ENCODE peak calls at places on chromosomes 5 and 9, in six cellular contexts. S is IMR-90, Y is body of pancreas, R is HCT116, X is right lobe of liver, F is Peyer's patch. C is an unnamed sample.

GRCh38 chr5:143041461-143041860 is 271.3 kb downstream of the ARHGAP26 start:
- DNase-seq in Y (no peak), F (no peak), X (no peak), S (no peak), R (no peak), C (no peak)

GRCh38 chr9:14547245-14548060 is 145.8 kb downstream of the ZDHHC21 start:
- DNase-seq in R (no peak), Y (no peak), S (no peak), X (no peak), F (no peak), C (no peak)

GRCh38 chr5:64680289-64680688 is 10.0 kb upstream of the SHISAL2B start:
- DNase-seq in Y (no peak), S (no peak), F (no peak), R (no peak), X (no peak), C (peak; percentile 2)

GRCh38 chr9:34218452-34218851 is 39.6 kb downstream of the UBAP1 start:
- DNase-seq in S (no peak), R (no peak), X (no peak), Y (no peak), F (no peak), C (no peak)

GRCh38 chr5:68011801-68012200 is 203.8 kb upstream of the PIK3R1 start:
- DNase-seq in Y (no peak), F (no peak), R (no peak), S (no peak), X (no peak), C (no peak)

GRCh38 chr9:118991366-118992285 is 377.6 kb downstream of the BRINP1 start:
- DNase-seq in F (no peak), X (no peak), S (no peak), R (no peak), Y (no peak), C (no peak)

GRCh38 chr9:130833324-130833990 is 1.6 kb upstream of the ABL1 start:
- DNase-seq in S (peak; percentile 78), X (no peak), R (no peak), Y (no peak), F (no peak), C (no peak)

GRCh38 chr9:96073531-96074284 is 198.2 kb downstream of the ERCC6L2 start:
- DNase-seq in S (no peak), Y (peak; percentile 94), F (no peak), X (no peak), R (no peak), C (no peak)

GRCh38 chr9:34124103-34124502 is 2.4 kb downstream of the DCAF12 start:
- DNase-seq in X (no peak), F (no peak), R (no peak), Y (no peak), S (no peak), C (peak; percentile 91)

GRCh38 chr9:94906713-94907112 is 180.2 kb downstream of the AOPEP start:
- DNase-seq in S (no peak), X (no peak), R (no peak), Y (no peak), F (no peak), C (no peak)

GRCh38 chr5:83507431-83507830 is 35.9 kb downstream of the VCAN start:
- DNase-seq in R (no peak), X (no peak), Y (no peak), F (no peak), S (no peak), C (no peak)

GRCh38 chr9:16704489-16705111 is 165.9 kb downstream of the BNC2 start:
- DNase-seq in F (peak; percentile 52), R (no peak), S (peak; percentile 80), Y (peak; percentile 14), X (no peak), C (no peak)

GRCh38 chr5:172573115-172573882 is 67.8 kb upstream of the NEURL1B start:
- DNase-seq in F (no peak), Y (no peak), S (no peak), X (no peak), R (no peak), C (peak; percentile 13)

GRCh38 chr5:56986631-56986957 is 34.7 kb upstream of the MIER3 start:
- DNase-seq in F (no peak), X (no peak), S (no peak), R (no peak), Y (no peak), C (no peak)

GRCh38 chr5:66538531-66538930 is 57.7 kb upstream of the MAST4 start:
- DNase-seq in X (no peak), S (no peak), F (no peak), Y (no peak), R (no peak), C (no peak)

GRCh38 chr9:11206925-11207324 is 594.1 kb upstream of the PTPRD start:
- DNase-seq in F (no peak), X (no peak), S (no peak), Y (no peak), R (no peak), C (no peak)

GRCh38 chr5:17860660-17861315 is 226.5 kb downstream of the TAF11L14 start:
- DNase-seq in S (peak; percentile 32), Y (no peak), R (no peak), F (no peak), X (no peak), C (no peak)

GRCh38 chr9:18405240-18405639 is 68.7 kb upstream of the ADAMTSL1 start:
- DNase-seq in R (no peak), S (no peak), Y (no peak), X (no peak), F (no peak), C (no peak)

GRCh38 chr5:142811840-142812557 is 41.8 kb downstream of the ARHGAP26 start:
- DNase-seq in Y (no peak), R (no peak), X (no peak), F (no peak), S (no peak), C (peak; percentile 42)

GRCh38 chr5:65873181-65873580 is 53.2 kb upstream of the ERBIN start:
- DNase-seq in Y (no peak), X (no peak), S (peak; percentile 42), R (no peak), F (no peak), C (no peak)

GRCh38 chr9:125784286-125785049 is 37.3 kb downstream of the PBX3 start:
- DNase-seq in Y (no peak), F (no peak), X (no peak), R (no peak), S (peak; percentile 13), C (no peak)

GRCh38 chr9:108259917-108260675 is 595.7 kb downstream of the ACTL7B start:
- DNase-seq in F (no peak), Y (no peak), S (no peak), R (no peak), X (no peak), C (no peak)

GRCh38 chr5:176535101-176535654 is 2.0 kb downstream of the RNF44 start:
- DNase-seq in R (no peak), S (peak; percentile 24), X (no peak), Y (peak; percentile 54), F (peak; percentile 80), C (peak; percentile 78)

GRCh38 chr5:176533390-176533789 is 3.8 kb downstream of the RNF44 start:
- DNase-seq in X (peak; percentile 51), F (no peak), S (no peak), R (no peak), Y (peak; percentile 44), C (peak; percentile 91)

GRCh38 chr5:176533894-176534611 is 3.1 kb downstream of the RNF44 start:
- DNase-seq in Y (peak; percentile 83), S (peak; percentile 36), X (peak; percentile 79), R (no peak), F (peak; percentile 78), C (peak; percentile 76)

GRCh38 chr5:176535655-176536131 is 1.5 kb downstream of the RNF44 start:
- DNase-seq in Y (no peak), S (no peak), F (no peak), X (no peak), R (no peak), C (peak; percentile 58)

DNA sequence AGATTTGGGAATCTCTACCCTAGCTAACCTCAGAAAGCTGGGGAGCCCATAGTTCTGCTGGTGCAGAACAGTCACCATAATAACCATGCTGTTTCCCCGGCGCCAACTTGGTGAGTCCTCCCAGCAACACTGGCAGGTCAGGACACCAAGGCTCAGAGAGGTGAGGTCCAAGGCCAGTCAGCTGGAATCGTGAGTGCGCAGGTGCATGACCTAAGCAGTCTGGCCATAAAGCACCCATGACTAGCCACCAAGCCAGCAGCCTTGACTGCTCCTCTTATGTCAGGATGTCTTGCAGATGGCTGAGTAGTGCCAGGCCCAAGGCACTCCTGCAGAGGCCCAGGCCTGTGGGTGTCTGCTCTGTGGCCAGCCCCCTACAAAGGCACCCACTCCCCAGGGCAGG is 2.6 kb downstream of the RNF44 start:
- DNase-seq in S (no peak), Y (no peak), F (peak; percentile 82), R (no peak), X (peak; percentile 65), C (no peak)
- TF ChIP-seq POLR2A in S (no peak), Y (no peak), F (no peak), R (no peak), X (no peak), C (no peak)

GRCh38 chr9:37031902-37032301 is 2.2 kb downstream of the PAX5 start:
- DNase-seq in F (no peak), S (no peak), R (no peak), Y (no peak), X (no peak), C (no peak)
- H3K4me3 ChIP-seq in F (no peak overlapping the region), S (no peak overlapping the region), R (no peak overlapping the region), Y (no peak overlapping the region), X (no peak overlapping the region), C (no peak overlapping the region)

DNA sequence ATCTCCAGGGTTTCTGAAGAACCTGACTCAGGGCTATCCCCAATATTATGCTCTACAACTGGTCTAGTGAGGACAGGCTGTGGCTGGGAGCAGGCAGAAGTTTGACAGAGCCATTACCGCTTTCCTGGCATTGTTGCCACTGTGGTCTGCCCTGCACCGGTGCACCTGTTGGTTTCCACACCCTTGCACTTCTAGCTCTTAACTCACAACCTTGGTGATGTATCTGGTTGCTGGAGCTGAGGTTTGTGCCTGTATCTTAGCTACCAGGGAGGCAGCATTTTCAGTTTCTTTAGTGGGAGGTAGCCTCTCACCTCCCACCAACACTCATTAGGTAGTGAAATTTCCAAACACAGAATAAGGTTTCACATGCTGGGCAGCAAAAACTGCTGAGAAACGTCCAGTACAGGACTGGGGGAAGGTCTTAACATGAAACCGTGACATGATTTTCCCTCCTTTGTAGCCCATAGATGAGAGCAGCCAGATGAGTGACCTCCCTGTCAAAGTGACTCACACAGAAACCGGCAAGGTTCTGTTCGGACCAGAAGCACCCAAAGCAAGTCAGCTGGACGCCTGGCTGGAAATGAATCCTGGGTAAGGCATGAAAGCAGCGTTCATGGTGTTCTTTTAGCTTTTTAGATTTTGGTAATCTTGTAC is 57.7 kb downstream of the SMARCA2 start:
- DNase-seq in Y (no peak), X (no peak), S (no peak), R (no peak), F (no peak), C (no peak)
- TF ChIP-seq POLR2A in Y (no peak), X (no peak), S (no peak), R (no peak), F (no peak), C (no peak)

GRCh38 chr9:80059979-80060378 is 488.2 kb downstream of the TLE4 start:
- DNase-seq in S (no peak), R (no peak), Y (no peak), F (no peak), X (no peak), C (no peak)

GRCh38 chr9:80059191-80059590 is 487.4 kb downstream of the TLE4 start:
- DNase-seq in X (no peak), F (no peak), S (no peak), R (no peak), Y (no peak), C (no peak)

GRCh38 chr9:80061940-80062339 is 490.2 kb downstream of the TLE4 start:
- DNase-seq in R (no peak), F (no peak), S (peak; percentile 97), X (no peak), Y (peak; percentile 19), C (no peak)

GRCh38 chr9:80062581-80062980 is 490.8 kb downstream of the TLE4 start:
- DNase-seq in S (no peak), X (no peak), R (no peak), Y (no peak), F (no peak), C (no peak)

GRCh38 chr9:80061096-80061495 is 489.3 kb downstream of the TLE4 start:
- DNase-seq in S (peak; percentile 25), F (no peak), Y (no peak), R (no peak), X (no peak), C (no peak)
- H3K4me3 ChIP-seq in S (no peak overlapping the region), F (no peak overlapping the region), Y (no peak overlapping the region), R (no peak overlapping the region), X (no peak overlapping the region), C (no peak overlapping the region)